ENCODE peak calls at places on chromosomes 12 and 14, in four cellular contexts. One of them, this sample, is unnamed.

GRCh38 chr12:131205534-131205933 is 251.8 kb downstream of the ADGRD1 start:
- DNase-seq in NT2/D1: no peak
- DNase-seq in PC-3: no peak
- DNase-seq in PC-9: no peak
- DNase-seq in this sample: no peak

GRCh38 chr14:67137744-67138371 is 51.4 kb upstream of the GARIN2 start:
- DNase-seq in NT2/D1: no peak
- DNase-seq in PC-3: peak; percentile 53
- DNase-seq in PC-9: no peak
- DNase-seq in this sample: no peak

GRCh38 chr12:12195516-12195915 is 71.3 kb downstream of the LRP6 start:
- DNase-seq in NT2/D1: no peak
- DNase-seq in PC-3: no peak
- DNase-seq in PC-9: no peak
- DNase-seq in this sample: no peak

GRCh38 chr12:66090157-66090556 is 40.4 kb downstream of the LLPH start:
- DNase-seq in NT2/D1: no peak
- DNase-seq in PC-3: no peak
- DNase-seq in PC-9: no peak
- DNase-seq in this sample: no peak

GRCh38 chr12:60201891-60202290 is 606.1 kb downstream of the SLC16A7 start:
- DNase-seq in NT2/D1: no peak
- DNase-seq in PC-3: no peak
- DNase-seq in PC-9: no peak
- DNase-seq in this sample: no peak

GRCh38 chr12:107660230-107660629 is 25.4 kb upstream of the PWP1 start:
- DNase-seq in NT2/D1: no peak
- DNase-seq in PC-3: peak; percentile 83
- DNase-seq in PC-9: no peak
- DNase-seq in this sample: no peak

GRCh38 chr14:76019676-76020075 is 34.1 kb downstream of the IFT43 start:
- DNase-seq in NT2/D1: no peak
- DNase-seq in PC-3: peak; percentile 23
- DNase-seq in PC-9: no peak
- DNase-seq in this sample: no peak

GRCh38 chr14:70857499-70857895 is 48.2 kb upstream of the MAP3K9 start:
- DNase-seq in NT2/D1: no peak
- DNase-seq in PC-3: no peak
- DNase-seq in PC-9: no peak
- DNase-seq in this sample: no peak

GRCh38 chr12:100348657-100349454 is 8.0 kb upstream of the SLC17A8 start:
- DNase-seq in NT2/D1: peak; percentile 22
- DNase-seq in PC-3: peak; percentile 66
- DNase-seq in PC-9: no peak
- DNase-seq in this sample: no peak

GRCh38 chr14:105023791-105024480 is 3.1 kb upstream of the CDCA4 start:
- DNase-seq in NT2/D1: no peak
- DNase-seq in PC-3: peak; percentile 91
- DNase-seq in PC-9: peak; percentile 86
- DNase-seq in this sample: no peak

GRCh38 chr12:26690601-26691000 is 142.4 kb downstream of the ITPR2 start:
- DNase-seq in NT2/D1: no peak
- DNase-seq in PC-3: no peak
- DNase-seq in PC-9: no peak
- DNase-seq in this sample: no peak

GRCh38 chr12:54304187-54304810 is 3.5 kb upstream of the NFE2 start:
- DNase-seq in NT2/D1: no peak
- DNase-seq in PC-3: peak; percentile 48
- DNase-seq in PC-9: peak; percentile 82
- DNase-seq in this sample: peak; percentile 81

GRCh38 chr12:109500406-109501185 is 23.2 kb downstream of the UBE3B start:
- DNase-seq in NT2/D1: no peak
- DNase-seq in PC-3: no peak
- DNase-seq in PC-9: no peak
- DNase-seq in this sample: no peak

GRCh38 chr14:99860219-99860618 is 67.0 kb downstream of the EML1 start:
- DNase-seq in NT2/D1: no peak
- DNase-seq in PC-3: no peak
- DNase-seq in PC-9: no peak
- DNase-seq in this sample: no peak

GRCh38 chr12:22188431-22188830 is 142.4 kb downstream of the CMAS start:
- DNase-seq in NT2/D1: no peak
- DNase-seq in PC-3: no peak
- DNase-seq in PC-9: no peak
- DNase-seq in this sample: no peak

GRCh38 chr12:64670039-64670438 is 59.7 kb downstream of the RASSF3 start:
- DNase-seq in NT2/D1: no peak
- DNase-seq in PC-3: no peak
- DNase-seq in PC-9: no peak
- DNase-seq in this sample: no peak

GRCh38 chr12:115070313-115070712 is 386.3 kb upstream of the TBX3 start:
- DNase-seq in NT2/D1: no peak
- DNase-seq in PC-3: peak; percentile 88
- DNase-seq in PC-9: no peak
- DNase-seq in this sample: no peak

GRCh38 chr14:99035712-99036593 is 236.0 kb downstream of the BCL11B start:
- DNase-seq in NT2/D1: peak; percentile 72
- DNase-seq in PC-3: peak; percentile 53
- DNase-seq in PC-9: peak; percentile 53
- DNase-seq in this sample: peak; percentile 24

GRCh38 chr12:63838411-63838810 is 6.1 kb upstream of the SRGAP1 start:
- DNase-seq in NT2/D1: no peak
- DNase-seq in PC-3: no peak
- DNase-seq in PC-9: no peak
- DNase-seq in this sample: no peak

GRCh38 chr12:9869307-9870161 is at the start of gene CLEC2B:
- DNase-seq in NT2/D1: no peak
- DNase-seq in PC-3: peak; percentile 69
- DNase-seq in PC-9: peak; percentile 83
- DNase-seq in this sample: no peak

GRCh38 chr12:1690578-1691122 is at the start of gene ADIPOR2:
- DNase-seq in NT2/D1: peak; percentile 100
- DNase-seq in PC-3: peak; percentile 94
- DNase-seq in PC-9: peak; percentile 95
- DNase-seq in this sample: peak; percentile 98

GRCh38 chr12:1695836-1696670 is 5.2 kb downstream of the ADIPOR2 start:
- DNase-seq in NT2/D1: no peak
- DNase-seq in PC-3: no peak
- DNase-seq in PC-9: peak; percentile 32
- DNase-seq in this sample: no peak

GRCh38 chr12:1691123-1692007 is 495 bp downstream of the ADIPOR2 start:
- DNase-seq in NT2/D1: peak; percentile 86
- DNase-seq in PC-3: peak; percentile 24
- DNase-seq in PC-9: no peak
- DNase-seq in this sample: peak; percentile 80

GRCh38 chr12:1692895-1693294 is 2.0 kb downstream of the ADIPOR2 start:
- DNase-seq in NT2/D1: no peak
- DNase-seq in PC-3: no peak
- DNase-seq in PC-9: no peak
- DNase-seq in this sample: no peak

GRCh38 chr12:1692221-1692620 is 1.4 kb downstream of the ADIPOR2 start:
- DNase-seq in NT2/D1: no peak
- DNase-seq in PC-3: no peak
- DNase-seq in PC-9: peak; percentile 32
- DNase-seq in this sample: no peak
- H3K4me3 ChIP-seq in NT2/D1: peak overlapping the region; percentile 94
- H3K4me3 ChIP-seq in PC-3: peak overlapping the region; percentile 99
- H3K4me3 ChIP-seq in PC-9: peak overlapping the region; percentile 79
- H3K4me3 ChIP-seq in this sample: peak overlapping the region; percentile 76

DNA sequence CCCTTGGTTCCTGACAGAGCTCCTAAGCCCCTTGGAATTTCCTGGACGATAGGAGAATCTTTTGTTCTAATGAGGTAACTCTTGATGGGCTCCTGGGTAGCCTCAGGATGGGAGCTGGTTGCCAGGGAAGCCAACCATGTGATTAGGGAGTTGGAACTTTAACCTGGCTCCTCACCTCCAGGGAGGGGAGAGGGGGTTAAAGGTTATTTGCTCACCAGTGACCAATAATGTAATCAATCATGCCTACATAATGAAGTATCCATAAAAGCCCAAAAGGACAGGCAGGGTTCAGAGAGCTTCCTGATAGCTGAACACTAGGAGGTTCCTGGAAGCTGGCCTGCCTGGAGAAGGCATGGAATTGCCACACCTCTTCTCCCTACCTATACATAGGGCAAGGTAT is 6.2 kb upstream of the CNOT2 start:
- DNase-seq in NT2/D1: peak; percentile 60
- DNase-seq in PC-3: no peak
- DNase-seq in PC-9: no peak
- DNase-seq in this sample: peak; percentile 60
- H3K36me3 ChIP-seq in NT2/D1: peaks cover 22% of the 10 kb centered on the region
- H3K36me3 ChIP-seq in PC-3: peaks cover 5% of the 10 kb centered on the region
- H3K36me3 ChIP-seq in PC-9: peaks cover 23% of the 10 kb centered on the region
- H3K36me3 ChIP-seq in this sample: no peaks in the 10 kb centered on the region

DNA sequence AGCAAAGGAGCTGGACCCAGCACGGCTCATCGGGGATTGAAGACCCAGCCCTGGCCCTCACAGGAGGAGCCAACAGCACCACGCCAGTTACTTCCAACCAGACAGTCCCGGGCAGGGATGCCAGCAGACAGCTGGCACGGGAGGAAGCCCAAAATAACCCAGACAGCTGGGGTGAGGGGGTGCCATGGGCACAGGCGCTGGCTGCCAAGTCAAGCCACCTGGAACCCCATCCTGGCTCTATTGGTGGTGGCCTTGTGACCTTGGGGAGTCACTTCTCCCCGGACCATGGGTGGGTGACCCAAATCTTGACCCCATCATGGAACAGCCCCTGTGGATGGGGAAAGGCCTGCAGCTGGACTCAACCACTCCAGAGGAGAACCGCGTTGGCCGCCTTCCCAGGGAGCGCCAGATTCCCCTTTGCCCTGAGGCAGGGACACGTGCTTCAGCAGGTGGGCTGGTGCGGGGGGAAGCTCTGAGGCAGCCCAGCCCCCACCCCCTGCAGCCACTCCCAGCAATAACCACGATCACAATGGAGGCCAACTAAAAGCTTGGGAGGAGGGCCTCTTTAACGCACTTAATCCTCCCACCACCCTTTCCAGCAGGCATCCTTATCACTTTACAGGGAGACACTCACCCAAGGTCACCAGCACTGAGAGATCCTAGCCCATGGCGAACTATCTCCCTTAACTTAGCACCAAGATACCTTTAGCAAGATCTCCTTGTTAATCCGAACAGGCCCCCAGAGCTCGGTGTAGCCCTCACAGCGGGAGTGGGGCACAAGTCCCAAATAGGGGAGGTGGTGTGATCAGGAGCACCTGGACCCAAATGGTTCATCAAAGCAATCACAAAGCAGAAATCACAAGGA is 4.7 kb upstream of the RHOF start:
- DNase-seq in NT2/D1: no peak
- DNase-seq in PC-3: peak; percentile 62
- DNase-seq in PC-9: no peak
- DNase-seq in this sample: no peak
- H3K4me1 ChIP-seq in NT2/D1: peaks cover 25% of the 10 kb centered on the region
- H3K4me1 ChIP-seq in PC-3: peaks cover 68% of the 10 kb centered on the region
- H3K4me1 ChIP-seq in PC-9: peaks cover 48% of the 10 kb centered on the region
- H3K4me1 ChIP-seq in this sample: peaks cover 43% of the 10 kb centered on the region

GRCh38 chr14:68931063-68931462 is 48.0 kb downstream of the ACTN1 start:
- DNase-seq in NT2/D1: no peak
- DNase-seq in PC-3: no peak
- DNase-seq in PC-9: no peak
- DNase-seq in this sample: no peak
- H3K4me3 ChIP-seq in NT2/D1: no peak overlapping the region
- H3K4me3 ChIP-seq in PC-3: no peak overlapping the region
- H3K4me3 ChIP-seq in PC-9: no peak overlapping the region
- H3K4me3 ChIP-seq in this sample: no peak overlapping the region

GRCh38 chr14:64174922-64175782 is 119.0 kb downstream of the ESR2 start:
- DNase-seq in NT2/D1: no peak
- DNase-seq in PC-3: no peak
- DNase-seq in PC-9: no peak
- DNase-seq in this sample: no peak
- H3K36me3 ChIP-seq in NT2/D1: peaks cover 4% of the 10 kb centered on the region
- H3K36me3 ChIP-seq in PC-3: no peaks in the 10 kb centered on the region
- H3K36me3 ChIP-seq in PC-9: no peaks in the 10 kb centered on the region
- H3K36me3 ChIP-seq in this sample: no peaks in the 10 kb centered on the region

DNA sequence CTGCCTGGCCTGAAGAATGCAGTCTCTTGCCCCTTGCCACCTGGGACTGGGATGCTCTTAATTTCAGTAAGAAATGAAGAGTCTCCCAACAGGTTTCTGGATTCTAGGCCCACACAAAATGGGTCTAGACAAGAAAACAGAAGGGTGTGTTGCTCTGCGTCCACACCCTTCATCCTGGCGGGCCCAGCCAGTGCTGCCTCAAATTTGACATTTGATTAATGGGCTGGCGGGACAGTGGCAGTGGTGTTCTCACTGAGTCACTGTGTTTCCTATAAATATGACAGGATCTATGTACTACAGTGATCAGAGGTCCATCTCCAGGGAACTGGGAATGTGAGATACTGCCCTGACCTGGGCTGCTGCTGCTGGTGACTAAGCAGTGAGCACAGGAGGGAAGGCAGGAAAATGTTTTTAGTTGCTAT is 6.5 kb downstream of the TMEM253 start:
- DNase-seq in NT2/D1: no peak
- DNase-seq in PC-3: peak; percentile 44
- DNase-seq in PC-9: peak; percentile 43
- DNase-seq in this sample: no peak
- H3K4me1 ChIP-seq in NT2/D1: peaks cover 3% of the 10 kb centered on the region
- H3K4me1 ChIP-seq in PC-3: peaks cover 31% of the 10 kb centered on the region
- H3K4me1 ChIP-seq in PC-9: peaks cover 32% of the 10 kb centered on the region
- H3K4me1 ChIP-seq in this sample: peaks cover 23% of the 10 kb centered on the region

GRCh38 chr12:2013527-2014223 is 9.4 kb upstream of the DCP1B start:
- DNase-seq in NT2/D1: no peak
- DNase-seq in PC-3: no peak
- DNase-seq in PC-9: no peak
- DNase-seq in this sample: no peak

GRCh38 chr12:2008677-2009076 is 4.4 kb upstream of the DCP1B start:
- DNase-seq in NT2/D1: no peak
- DNase-seq in PC-3: no peak
- DNase-seq in PC-9: no peak
- DNase-seq in this sample: no peak

GRCh38 chr12:2009623-2010022 is 5.4 kb upstream of the DCP1B start:
- DNase-seq in NT2/D1: no peak
- DNase-seq in PC-3: no peak
- DNase-seq in PC-9: no peak
- DNase-seq in this sample: no peak

GRCh38 chr12:2013111-2013510 is 8.9 kb upstream of the DCP1B start:
- DNase-seq in NT2/D1: no peak
- DNase-seq in PC-3: no peak
- DNase-seq in PC-9: no peak
- DNase-seq in this sample: no peak

GRCh38 chr12:2011641-2012607 is 7.7 kb upstream of the DCP1B start:
- DNase-seq in NT2/D1: no peak
- DNase-seq in PC-3: no peak
- DNase-seq in PC-9: peak; percentile 31
- DNase-seq in this sample: no peak
- H3K4me3 ChIP-seq in NT2/D1: no peak overlapping the region
- H3K4me3 ChIP-seq in PC-3: no peak overlapping the region
- H3K4me3 ChIP-seq in PC-9: no peak overlapping the region
- H3K4me3 ChIP-seq in this sample: no peak overlapping the region